ENCODE peak calls at places on chromosome 10, in nine cellular contexts. H is HAP-1, R is tibial artery, O is PC-3, Y is sigmoid colon, K is mammary epithelial cell, W is psoas muscle, G is foreskin keratinocyte, J is lung. L is an unnamed sample.

GRCh38 chr10:11156480-11156879 is 138.8 kb downstream of the CELF2 start:
- DNase-seq in H (no peak), R (no peak), O (no peak), Y (no peak), K (no peak), W (no peak), G (no peak), J (no peak), L (no peak)

GRCh38 chr10:33803248-33803647 is 468.8 kb upstream of the NRP1 start:
- DNase-seq in H (no peak), R (no peak), O (peak; percentile 66), Y (no peak), K (peak; percentile 26), W (no peak), G (peak; percentile 59), J (no peak), L (no peak)

GRCh38 chr10:114353383-114353782 is 50.9 kb downstream of the AFAP1L2 start:
- DNase-seq in H (no peak), R (no peak), O (no peak), Y (no peak), K (no peak), W (no peak), G (no peak), J (no peak), L (no peak)

GRCh38 chr10:5775705-5776104 is 37.5 kb downstream of the GDI2 start:
- DNase-seq in H (no peak), R (no peak), O (no peak), Y (no peak), K (no peak), W (peak; percentile 54), G (no peak), J (no peak), L (no peak)

GRCh38 chr10:13503745-13504463 is 24.9 kb downstream of the BEND7 start:
- DNase-seq in H (no peak), R (no peak), O (peak; percentile 7), Y (no peak), K (peak; percentile 29), W (no peak), G (peak; percentile 64), J (no peak), L (no peak)

GRCh38 chr10:89503633-89504345 is 31.6 kb downstream of the SLC16A12 start:
- DNase-seq in H (no peak), R (no peak), O (no peak), Y (no peak), K (peak; percentile 8), W (no peak), G (peak; percentile 48), J (no peak), L (no peak)

GRCh38 chr10:110936757-110937156 is 17.4 kb downstream of the SHOC2 start:
- DNase-seq in H (no peak), R (no peak), O (no peak), Y (no peak), K (no peak), W (peak; percentile 25), G (no peak), J (no peak), L (no peak)

GRCh38 chr10:14815681-14816080 is 22.2 kb downstream of the CDNF start:
- DNase-seq in H (no peak), R (no peak), O (no peak), Y (no peak), K (no peak), W (no peak), G (no peak), J (no peak), L (no peak)

GRCh38 chr10:5861269-5862031 is 28.2 kb downstream of the ANKRD16 start:
- DNase-seq in H (no peak), R (no peak), O (peak; percentile 76), Y (no peak), K (peak; percentile 83), W (no peak), G (peak; percentile 52), J (no peak), L (no peak)

GRCh38 chr10:93481931-93482834 is at the start of gene MYOF:
- DNase-seq in H (peak; percentile 72), R (peak; percentile 73), O (peak; percentile 88), Y (peak; percentile 88), K (peak; percentile 82), W (peak; percentile 62), G (peak; percentile 87), J (peak; percentile 69), L (peak; percentile 70)

GRCh38 chr10:93126484-93127052 is 52.9 kb downstream of the CYP26A1 start:
- DNase-seq in H (peak; percentile 34), R (no peak), O (no peak), Y (no peak), K (no peak), W (no peak), G (no peak), J (no peak), L (no peak)

GRCh38 chr10:10794056-10794455 is 223.6 kb upstream of the CELF2 start:
- DNase-seq in H (no peak), R (no peak), O (peak; percentile 53), Y (no peak), K (peak; percentile 86), W (no peak), G (peak; percentile 93), J (no peak), L (no peak)

GRCh38 chr10:105681051-105681450 is 1040.0 kb downstream of the SORCS3 start:
- DNase-seq in H (no peak), R (no peak), O (peak; percentile 8), Y (no peak), K (peak; percentile 20), W (no peak), G (no peak), J (no peak), L (no peak)

GRCh38 chr10:8060704-8061121 is 6.2 kb downstream of the GATA3 start:
- DNase-seq in H (no peak), R (no peak), O (no peak), Y (no peak), K (peak; percentile 31), W (no peak), G (no peak), J (no peak), L (no peak)
- H3K27me3 ChIP-seq in H (no peaks in the 10 kb centered on the region), R (no peaks in the 10 kb centered on the region), O (no peaks in the 10 kb centered on the region), Y (peaks cover 87% of the 10 kb centered on the region), K (no peaks in the 10 kb centered on the region), W (no peaks in the 10 kb centered on the region), G (no peaks in the 10 kb centered on the region), J (no peaks in the 10 kb centered on the region), L (no peaks in the 10 kb centered on the region)

DNA sequence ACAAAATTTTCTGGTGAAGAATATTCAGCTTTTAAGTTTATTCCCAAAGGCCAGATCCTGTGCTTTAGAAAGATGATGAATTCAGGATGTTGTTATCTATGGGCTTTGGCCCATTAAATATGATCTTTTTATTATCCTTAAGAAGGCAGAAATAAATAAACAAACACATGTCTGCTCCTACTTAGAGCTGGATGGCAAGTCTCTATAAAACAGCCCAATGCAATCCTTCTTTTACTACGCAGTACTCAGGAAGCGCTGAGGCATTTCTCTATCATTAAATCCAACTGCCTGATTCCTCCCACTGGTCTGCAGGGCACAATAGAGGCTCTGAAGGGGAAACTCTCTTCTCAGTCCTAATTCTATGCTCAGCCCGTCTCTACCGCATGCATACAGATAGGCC is 144.5 kb upstream of the TMEM72 start:
- DNase-seq in H (no peak), R (no peak), O (no peak), Y (no peak), K (no peak), W (no peak), G (no peak), J (no peak), L (no peak)
- H3K4me1 ChIP-seq in H (no peaks in the 10 kb centered on the region), R (no peaks in the 10 kb centered on the region), O (no peaks in the 10 kb centered on the region), Y (peaks cover 12% of the 10 kb centered on the region), K (no peaks in the 10 kb centered on the region), W (no peaks in the 10 kb centered on the region), G (no peaks in the 10 kb centered on the region), J (no peaks in the 10 kb centered on the region), L (no peaks in the 10 kb centered on the region)

GRCh38 chr10:100740476-100741341 is 4.7 kb upstream of the PAX2 start:
- DNase-seq in H (no peak), R (no peak), O (no peak), Y (peak; percentile 30), K (no peak), W (no peak), G (no peak), J (no peak), L (no peak)

GRCh38 chr10:100738055-100738827 is 7.1 kb upstream of the PAX2 start:
- DNase-seq in H (no peak), R (no peak), O (no peak), Y (no peak), K (no peak), W (no peak), G (no peak), J (no peak), L (no peak)

GRCh38 chr10:100737359-100738054 is 7.9 kb upstream of the PAX2 start:
- DNase-seq in H (peak; percentile 53), R (no peak), O (no peak), Y (no peak), K (no peak), W (no peak), G (no peak), J (no peak), L (no peak)

GRCh38 chr10:100741386-100742066 is 3.9 kb upstream of the PAX2 start:
- DNase-seq in H (no peak), R (no peak), O (no peak), Y (no peak), K (no peak), W (no peak), G (no peak), J (no peak), L (no peak)

DNA sequence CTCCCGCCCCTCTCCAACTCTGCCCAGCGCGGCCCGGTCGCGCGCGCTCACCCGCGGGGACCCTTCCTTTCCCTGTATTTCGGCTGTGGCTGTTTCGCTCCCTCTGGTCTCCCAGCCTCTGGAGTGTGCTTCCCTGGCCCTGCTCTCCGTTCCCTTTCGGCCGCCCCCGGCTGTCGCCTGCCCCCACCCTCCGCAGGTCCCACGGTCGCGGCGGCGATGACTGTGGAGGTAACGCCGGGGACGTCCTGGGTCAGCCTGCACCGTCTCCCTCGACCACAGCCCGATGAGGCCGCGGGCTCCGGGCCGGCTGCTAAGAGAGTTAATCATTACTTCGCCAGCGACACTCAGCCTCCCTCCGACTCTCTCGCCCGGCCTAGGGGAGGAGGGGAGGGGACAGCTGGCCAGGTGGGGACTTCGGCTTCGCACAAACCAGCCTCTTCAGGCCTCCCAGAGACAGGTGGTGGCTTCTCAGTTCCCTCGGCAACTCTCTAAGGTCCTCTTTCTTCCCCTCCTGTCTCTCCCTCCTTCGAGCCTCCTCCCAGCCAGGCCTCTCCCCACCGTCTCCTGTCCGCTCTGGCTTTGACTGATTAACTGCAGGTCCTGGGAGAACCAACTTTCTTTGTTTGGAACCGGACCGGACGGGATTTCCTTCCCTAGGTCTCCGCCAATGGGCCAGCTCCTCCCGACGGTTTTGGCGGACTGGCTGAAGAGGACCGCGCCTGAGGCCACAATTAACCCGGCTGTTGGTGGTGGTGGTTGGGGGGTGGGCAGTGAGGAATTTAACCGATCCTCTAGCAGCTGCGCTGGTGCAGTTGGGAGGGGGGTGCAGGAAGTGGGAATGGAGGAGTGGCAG is 5.6 kb upstream of the PAX2 start:
- DNase-seq in H (no peak), R (no peak), O (no peak), Y (peak; percentile 38), K (no peak), W (no peak), G (no peak), J (no peak), L (peak; percentile 21)
- H3K27me3 ChIP-seq in H (peaks cover 85% of the 10 kb centered on the region), R (peaks cover 10% of the 10 kb centered on the region), O (peaks cover 72% of the 10 kb centered on the region), Y (peaks cover 100% of the 10 kb centered on the region), K (peaks cover 93% of the 10 kb centered on the region), W (peaks cover 3% of the 10 kb centered on the region), G (peaks cover 100% of the 10 kb centered on the region), J (peaks cover 14% of the 10 kb centered on the region), L (no peaks in the 10 kb centered on the region)

GRCh38 chr10:86393401-86393800 is 26.8 kb upstream of the GRID1 start:
- DNase-seq in H (no peak), R (no peak), O (no peak), Y (no peak), K (no peak), W (no peak), G (no peak), J (no peak), L (no peak)
- H3K4me1 ChIP-seq in H (no peaks in the 10 kb centered on the region), R (no peaks in the 10 kb centered on the region), O (no peaks in the 10 kb centered on the region), Y (peaks cover 10% of the 10 kb centered on the region), K (no peaks in the 10 kb centered on the region), W (peaks cover 3% of the 10 kb centered on the region), G (no peaks in the 10 kb centered on the region), J (peaks cover 4% of the 10 kb centered on the region), L (peaks cover 11% of the 10 kb centered on the region)

GRCh38 chr10:70907619-70908425 is 19.5 kb upstream of the PCBD1 start:
- DNase-seq in H (no peak), R (peak; percentile 9), O (no peak), Y (peak; percentile 49), K (no peak), W (peak; percentile 35), G (no peak), J (no peak), L (no peak)
- H3K27me3 ChIP-seq in H (no peaks in the 10 kb centered on the region), R (no peaks in the 10 kb centered on the region), O (peaks cover 3% of the 10 kb centered on the region), Y (no peaks in the 10 kb centered on the region), K (no peaks in the 10 kb centered on the region), W (no peaks in the 10 kb centered on the region), G (peaks cover 10% of the 10 kb centered on the region), J (no peaks in the 10 kb centered on the region), L (no peaks in the 10 kb centered on the region)